ENCODE peak calls at places on chromosomes 1 and 21, in nine cellular contexts. One of them, this sample, is unnamed.

GRCh38 chr1:10504259-10504658 is 29.5 kb downstream of the PEX14 start:
- ATAC-seq in lung: no peak
- ATAC-seq in psoas muscle: no peak
- ATAC-seq in naive thymus-derived CD4-positive, alpha-beta T cell: no peak
- ATAC-seq in heart left ventricle: no peak
- ATAC-seq in PC-3: no peak
- ATAC-seq in right cardiac atrium: no peak
- ATAC-seq in heart right ventricle: no peak
- ATAC-seq in body of pancreas: no peak
- ATAC-seq in this sample: no peak

GRCh38 chr1:117363591-117364048 is 3.6 kb upstream of the MAN1A2 start:
- ATAC-seq in lung: no peak
- ATAC-seq in psoas muscle: no peak
- ATAC-seq in naive thymus-derived CD4-positive, alpha-beta T cell: no peak
- ATAC-seq in heart left ventricle: no peak
- ATAC-seq in PC-3: no peak
- ATAC-seq in right cardiac atrium: no peak
- ATAC-seq in heart right ventricle: no peak
- ATAC-seq in body of pancreas: no peak
- ATAC-seq in this sample: no peak

GRCh38 chr1:41874903-41875411 is 43.8 kb downstream of the HIVEP3 start:
- ATAC-seq in lung: no peak
- ATAC-seq in psoas muscle: peak; percentile 31
- ATAC-seq in naive thymus-derived CD4-positive, alpha-beta T cell: no peak
- ATAC-seq in heart left ventricle: peak; percentile 71
- ATAC-seq in PC-3: no peak
- ATAC-seq in right cardiac atrium: peak; percentile 69
- ATAC-seq in heart right ventricle: peak; percentile 81
- ATAC-seq in body of pancreas: no peak
- ATAC-seq in this sample: peak; percentile 28

GRCh38 chr1:14787604-14788003 is 189.1 kb downstream of the KAZN start:
- ATAC-seq in lung: no peak
- ATAC-seq in psoas muscle: no peak
- ATAC-seq in naive thymus-derived CD4-positive, alpha-beta T cell: no peak
- ATAC-seq in heart left ventricle: no peak
- ATAC-seq in PC-3: no peak
- ATAC-seq in right cardiac atrium: no peak
- ATAC-seq in heart right ventricle: no peak
- ATAC-seq in body of pancreas: peak; percentile 75
- ATAC-seq in this sample: no peak

GRCh38 chr1:154849645-154850131 is 20.4 kb downstream of the KCNN3 start:
- ATAC-seq in lung: no peak
- ATAC-seq in psoas muscle: no peak
- ATAC-seq in naive thymus-derived CD4-positive, alpha-beta T cell: no peak
- ATAC-seq in heart left ventricle: no peak
- ATAC-seq in PC-3: no peak
- ATAC-seq in right cardiac atrium: no peak
- ATAC-seq in heart right ventricle: no peak
- ATAC-seq in body of pancreas: no peak
- ATAC-seq in this sample: no peak

GRCh38 chr1:156726549-156727226 is 1.6 kb upstream of the METTL25B start:
- ATAC-seq in lung: no peak
- ATAC-seq in psoas muscle: no peak
- ATAC-seq in naive thymus-derived CD4-positive, alpha-beta T cell: no peak
- ATAC-seq in heart left ventricle: no peak
- ATAC-seq in PC-3: peak; percentile 21
- ATAC-seq in right cardiac atrium: no peak
- ATAC-seq in heart right ventricle: peak; percentile 15
- ATAC-seq in body of pancreas: no peak
- ATAC-seq in this sample: no peak

GRCh38 chr1:115794976-115795375 is 26.5 kb upstream of the CASQ2 start:
- ATAC-seq in lung: no peak
- ATAC-seq in psoas muscle: no peak
- ATAC-seq in naive thymus-derived CD4-positive, alpha-beta T cell: no peak
- ATAC-seq in heart left ventricle: no peak
- ATAC-seq in PC-3: no peak
- ATAC-seq in right cardiac atrium: no peak
- ATAC-seq in heart right ventricle: no peak
- ATAC-seq in body of pancreas: peak; percentile 55
- ATAC-seq in this sample: no peak

GRCh38 chr1:45266151-45266801 is 59.9 kb upstream of the ZSWIM5 start:
- ATAC-seq in lung: peak; percentile 19
- ATAC-seq in psoas muscle: peak; percentile 51
- ATAC-seq in naive thymus-derived CD4-positive, alpha-beta T cell: no peak
- ATAC-seq in heart left ventricle: peak; percentile 88
- ATAC-seq in PC-3: peak; percentile 91
- ATAC-seq in right cardiac atrium: peak; percentile 92
- ATAC-seq in heart right ventricle: peak; percentile 89
- ATAC-seq in body of pancreas: peak; percentile 92
- ATAC-seq in this sample: peak; percentile 82

GRCh38 chr1:69915347-69915746 is 290.0 kb downstream of the LRRC40 start:
- ATAC-seq in lung: no peak
- ATAC-seq in psoas muscle: no peak
- ATAC-seq in naive thymus-derived CD4-positive, alpha-beta T cell: no peak
- ATAC-seq in heart left ventricle: peak; percentile 32
- ATAC-seq in PC-3: no peak
- ATAC-seq in right cardiac atrium: no peak
- ATAC-seq in heart right ventricle: peak; percentile 27
- ATAC-seq in body of pancreas: no peak
- ATAC-seq in this sample: no peak
- H3K27ac ChIP-seq in lung: peak overlapping the region; percentile 1
- H3K27ac ChIP-seq in psoas muscle: no peak overlapping the region
- H3K27ac ChIP-seq in naive thymus-derived CD4-positive, alpha-beta T cell: no peak overlapping the region
- H3K27ac ChIP-seq in heart left ventricle: peak overlapping the region; percentile 28
- H3K27ac ChIP-seq in PC-3: no peak overlapping the region
- H3K27ac ChIP-seq in right cardiac atrium: no peak overlapping the region
- H3K27ac ChIP-seq in heart right ventricle: no peak overlapping the region
- H3K27ac ChIP-seq in body of pancreas: no peak overlapping the region
- H3K27ac ChIP-seq in this sample: no peak overlapping the region

GRCh38 chr1:169588112-169588511 is 1.8 kb upstream of the F5 start:
- ATAC-seq in lung: no peak
- ATAC-seq in psoas muscle: no peak
- ATAC-seq in naive thymus-derived CD4-positive, alpha-beta T cell: no peak
- ATAC-seq in heart left ventricle: no peak
- ATAC-seq in PC-3: no peak
- ATAC-seq in right cardiac atrium: no peak
- ATAC-seq in heart right ventricle: no peak
- ATAC-seq in body of pancreas: no peak
- ATAC-seq in this sample: no peak

GRCh38 chr1:169586067-169586394 is 250 bp downstream of the F5 start:
- ATAC-seq in lung: no peak
- ATAC-seq in psoas muscle: no peak
- ATAC-seq in naive thymus-derived CD4-positive, alpha-beta T cell: no peak
- ATAC-seq in heart left ventricle: no peak
- ATAC-seq in PC-3: no peak
- ATAC-seq in right cardiac atrium: no peak
- ATAC-seq in heart right ventricle: no peak
- ATAC-seq in body of pancreas: no peak
- ATAC-seq in this sample: peak; percentile 34

GRCh38 chr1:169584483-169585144 is 1.7 kb downstream of the F5 start:
- ATAC-seq in lung: no peak
- ATAC-seq in psoas muscle: no peak
- ATAC-seq in naive thymus-derived CD4-positive, alpha-beta T cell: peak; percentile 46
- ATAC-seq in heart left ventricle: no peak
- ATAC-seq in PC-3: no peak
- ATAC-seq in right cardiac atrium: no peak
- ATAC-seq in heart right ventricle: no peak
- ATAC-seq in body of pancreas: no peak
- ATAC-seq in this sample: no peak

GRCh38 chr1:169585184-169585583 is 1.1 kb downstream of the F5 start:
- ATAC-seq in lung: no peak
- ATAC-seq in psoas muscle: no peak
- ATAC-seq in naive thymus-derived CD4-positive, alpha-beta T cell: no peak
- ATAC-seq in heart left ventricle: no peak
- ATAC-seq in PC-3: no peak
- ATAC-seq in right cardiac atrium: no peak
- ATAC-seq in heart right ventricle: no peak
- ATAC-seq in body of pancreas: no peak
- ATAC-seq in this sample: no peak

DNA sequence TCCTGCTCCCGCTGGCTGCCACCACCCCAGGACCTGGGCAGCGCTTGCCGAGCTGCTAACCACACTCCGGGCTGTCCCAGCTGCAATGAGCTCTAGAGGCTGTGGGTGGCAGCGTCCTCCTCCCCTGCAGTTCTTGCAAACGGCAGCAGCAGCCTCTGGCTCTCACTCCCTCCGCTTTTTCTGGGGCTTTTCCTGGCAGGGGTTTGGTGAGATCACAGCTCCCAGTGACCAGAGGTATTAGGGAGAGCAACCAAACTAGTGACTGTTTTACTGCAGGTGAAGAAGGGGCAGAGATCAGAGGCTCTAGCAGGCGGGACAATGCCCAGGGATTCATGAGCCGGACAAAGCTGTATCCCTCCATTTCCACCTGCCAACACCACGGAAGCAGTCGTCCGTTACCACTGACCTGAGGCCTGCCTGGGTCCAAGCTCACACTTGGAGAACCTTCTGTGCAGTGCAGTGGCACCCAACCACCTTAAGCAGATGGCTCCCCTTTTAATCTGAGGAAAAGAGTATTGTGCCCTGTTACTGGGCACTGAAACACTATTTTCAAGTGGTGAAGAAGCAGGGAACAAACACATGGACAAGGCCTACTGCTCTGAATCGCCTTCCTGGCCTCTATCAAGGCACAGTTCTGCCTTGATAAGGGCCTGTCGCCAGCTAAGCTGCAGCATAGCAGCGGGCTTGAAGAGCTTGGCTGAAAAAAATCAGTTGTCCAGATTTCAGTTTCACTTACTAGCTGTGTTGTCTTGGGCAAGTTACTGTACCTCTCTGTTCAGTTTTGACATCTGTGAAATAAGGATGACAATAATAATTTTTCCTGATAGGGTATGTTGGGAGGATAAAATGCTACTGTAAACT is at the start of gene F5:
- ATAC-seq in lung: peak; percentile 87
- ATAC-seq in psoas muscle: peak; percentile 91
- ATAC-seq in naive thymus-derived CD4-positive, alpha-beta T cell: peak; percentile 98
- ATAC-seq in heart left ventricle: peak; percentile 99
- ATAC-seq in PC-3: peak; percentile 100
- ATAC-seq in right cardiac atrium: peak; percentile 98
- ATAC-seq in heart right ventricle: peak; percentile 98
- ATAC-seq in body of pancreas: peak; percentile 99
- ATAC-seq in this sample: peak; percentile 79
- H3K4me3 ChIP-seq in lung: no peak within 1 kb of the TSS
- H3K4me3 ChIP-seq in psoas muscle: peak within 1 kb of the TSS; percentile 28
- H3K4me3 ChIP-seq in naive thymus-derived CD4-positive, alpha-beta T cell: peak within 1 kb of the TSS; percentile 47
- H3K4me3 ChIP-seq in heart left ventricle: peak within 1 kb of the TSS; percentile 28
- H3K4me3 ChIP-seq in PC-3: peak within 1 kb of the TSS; percentile 53
- H3K4me3 ChIP-seq in right cardiac atrium: no peak within 1 kb of the TSS
- H3K4me3 ChIP-seq in heart right ventricle: peak within 1 kb of the TSS; percentile 51
- H3K4me3 ChIP-seq in body of pancreas: no peak within 1 kb of the TSS
- H3K4me3 ChIP-seq in this sample: no peak within 1 kb of the TSS

DNA sequence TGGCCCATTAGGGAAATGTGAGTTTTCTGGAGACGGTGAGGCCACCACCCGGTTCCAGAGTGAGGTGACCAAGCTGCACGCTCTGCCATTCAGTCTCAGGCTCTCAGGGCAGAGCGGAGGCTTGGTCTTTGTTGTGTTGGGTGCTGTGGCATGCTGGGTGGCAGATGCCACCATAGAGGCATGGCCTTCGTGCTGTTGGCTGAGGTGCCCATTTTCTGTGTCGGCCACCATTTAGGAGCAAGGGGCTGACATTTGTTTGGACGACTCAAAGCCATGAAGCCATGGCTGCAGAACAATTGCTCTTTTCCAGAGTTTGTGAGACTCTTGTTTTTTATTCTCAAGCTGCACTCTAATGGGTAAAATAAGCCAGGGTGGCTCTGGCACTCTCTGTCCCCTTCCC is 36.8 kb upstream of the PWP2 start:
- ATAC-seq in lung: no peak
- ATAC-seq in psoas muscle: no peak
- ATAC-seq in naive thymus-derived CD4-positive, alpha-beta T cell: no peak
- ATAC-seq in heart left ventricle: no peak
- ATAC-seq in PC-3: no peak
- ATAC-seq in right cardiac atrium: no peak
- ATAC-seq in heart right ventricle: no peak
- ATAC-seq in body of pancreas: no peak
- ATAC-seq in this sample: no peak
- H3K27ac ChIP-seq in lung: no peak overlapping the region
- H3K27ac ChIP-seq in psoas muscle: no peak overlapping the region
- H3K27ac ChIP-seq in naive thymus-derived CD4-positive, alpha-beta T cell: no peak overlapping the region
- H3K27ac ChIP-seq in heart left ventricle: no peak overlapping the region
- H3K27ac ChIP-seq in PC-3: no peak overlapping the region
- H3K27ac ChIP-seq in right cardiac atrium: no peak overlapping the region
- H3K27ac ChIP-seq in heart right ventricle: no peak overlapping the region
- H3K27ac ChIP-seq in body of pancreas: no peak overlapping the region
- H3K27ac ChIP-seq in this sample: no peak overlapping the region

DNA sequence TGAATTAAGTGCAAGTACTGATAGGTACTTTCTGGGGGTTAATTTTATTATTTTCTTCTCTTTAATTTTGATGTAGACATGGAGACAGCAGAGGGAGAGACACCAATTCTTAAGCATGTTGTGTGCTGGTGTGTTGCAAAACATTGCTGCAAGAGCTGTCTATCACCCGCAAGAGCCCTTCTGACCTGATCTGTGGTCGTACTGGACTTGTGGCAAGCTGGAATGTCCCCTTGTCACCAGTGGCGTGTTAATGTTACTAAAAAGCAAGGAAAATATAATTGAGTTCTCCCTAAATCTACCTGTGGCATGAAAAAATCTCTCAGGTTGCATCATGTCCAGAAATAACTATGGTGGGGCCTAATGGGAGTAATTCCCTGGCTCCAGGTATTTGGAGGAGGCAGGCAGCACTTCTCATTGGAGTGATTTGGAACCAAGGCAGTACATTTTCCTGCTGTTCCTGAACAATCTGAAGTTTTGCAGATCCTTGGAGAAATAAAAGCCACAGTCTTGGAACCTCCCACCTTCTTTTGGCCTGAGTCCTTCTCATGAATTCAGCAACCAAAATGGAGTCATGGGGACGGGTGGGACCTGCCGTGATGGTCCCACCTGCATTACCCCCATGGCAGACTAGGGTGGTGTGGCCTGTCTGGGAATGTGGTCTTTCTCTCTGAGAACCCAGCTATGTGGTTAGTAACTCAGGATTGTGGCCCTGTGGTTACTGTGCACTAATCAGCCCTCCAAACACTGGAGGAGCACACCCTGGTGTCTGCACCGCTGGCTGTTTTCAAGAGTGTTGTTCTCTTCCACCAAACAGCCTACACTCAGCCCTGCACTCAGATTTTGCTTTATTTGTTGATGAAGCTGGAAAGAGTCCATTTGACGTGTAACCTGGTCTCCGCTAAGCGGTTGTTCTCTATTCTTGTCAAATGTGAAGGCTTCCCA is 57.4 kb downstream of the GALNT2 start:
- ATAC-seq in lung: no peak
- ATAC-seq in psoas muscle: no peak
- ATAC-seq in naive thymus-derived CD4-positive, alpha-beta T cell: no peak
- ATAC-seq in heart left ventricle: no peak
- ATAC-seq in PC-3: peak; percentile 10
- ATAC-seq in right cardiac atrium: no peak
- ATAC-seq in heart right ventricle: no peak
- ATAC-seq in body of pancreas: no peak
- ATAC-seq in this sample: no peak
- H3K4me3 ChIP-seq in lung: no peak overlapping the region
- H3K4me3 ChIP-seq in psoas muscle: no peak overlapping the region
- H3K4me3 ChIP-seq in naive thymus-derived CD4-positive, alpha-beta T cell: no peak overlapping the region
- H3K4me3 ChIP-seq in heart left ventricle: no peak overlapping the region
- H3K4me3 ChIP-seq in PC-3: no peak overlapping the region
- H3K4me3 ChIP-seq in right cardiac atrium: no peak overlapping the region
- H3K4me3 ChIP-seq in heart right ventricle: no peak overlapping the region
- H3K4me3 ChIP-seq in body of pancreas: no peak overlapping the region
- H3K4me3 ChIP-seq in this sample: no peak overlapping the region

GRCh38 chr1:34840426-34840825 is 19.1 kb downstream of the SMIM12 start:
- ATAC-seq in lung: no peak
- ATAC-seq in psoas muscle: no peak
- ATAC-seq in naive thymus-derived CD4-positive, alpha-beta T cell: no peak
- ATAC-seq in heart left ventricle: no peak
- ATAC-seq in PC-3: no peak
- ATAC-seq in right cardiac atrium: no peak
- ATAC-seq in heart right ventricle: no peak
- ATAC-seq in body of pancreas: no peak
- ATAC-seq in this sample: no peak
- H3K27ac ChIP-seq in lung: no peak overlapping the region
- H3K27ac ChIP-seq in psoas muscle: no peak overlapping the region
- H3K27ac ChIP-seq in naive thymus-derived CD4-positive, alpha-beta T cell: no peak overlapping the region
- H3K27ac ChIP-seq in heart left ventricle: peak overlapping the region; percentile 30
- H3K27ac ChIP-seq in PC-3: no peak overlapping the region
- H3K27ac ChIP-seq in right cardiac atrium: no peak overlapping the region
- H3K27ac ChIP-seq in heart right ventricle: no peak overlapping the region
- H3K27ac ChIP-seq in body of pancreas: no peak overlapping the region
- H3K27ac ChIP-seq in this sample: no peak overlapping the region